ENCODE peak calls at places on chromosome 2, in ten cellular contexts. O is PC-9, H is colonic mucosa, C is endodermal cell, L is cardiac muscle cell, G is tibial nerve, R is neural progenitor cell, T is tibial artery, N is lower lobe of right lung, B is left ventricle myocardium inferior. J is an unnamed sample.

GRCh38 chr2:7593286-7593685 is 676.1 kb downstream of the RNF144A start:
- DNase-seq in T (no peak), O (no peak), B (no peak), G (no peak), R (no peak), H (no peak), L (no peak), C (no peak), N (no peak), J (no peak)

GRCh38 chr2:160932960-160933359 is 227.3 kb upstream of the TANK start:
- DNase-seq in O (peak; percentile 52), L (no peak), H (no peak), R (no peak), C (no peak), T (no peak), G (no peak), B (no peak), N (no peak), J (no peak)

GRCh38 chr2:233129351-233129978 is 69.3 kb downstream of the INPP5D start:
- DNase-seq in L (no peak), R (peak; percentile 60), C (peak; percentile 90), H (no peak), N (no peak), T (no peak), O (no peak), B (no peak), G (no peak), J (no peak)

GRCh38 chr2:96870631-96871255 is 863 bp upstream of the SEMA4C start:
- DNase-seq in C (no peak), L (peak; percentile 25), B (no peak), H (peak; percentile 75), T (peak; percentile 61), O (no peak), G (no peak), R (no peak), N (peak; percentile 75), J (no peak)

GRCh38 chr2:143482316-143482715 is 353.1 kb downstream of the ARHGAP15 start:
- DNase-seq in T (no peak), R (no peak), B (no peak), G (no peak), N (no peak), L (no peak), C (no peak), O (no peak), H (no peak), J (no peak)

GRCh38 chr2:17646096-17646554 is 105.6 kb downstream of the VSNL1 start:
- DNase-seq in R (peak; percentile 58), G (no peak), C (peak; percentile 72), O (peak; percentile 73), T (peak; percentile 60), L (peak; percentile 67), B (no peak), N (no peak), H (peak; percentile 87), J (peak; percentile 66)

GRCh38 chr2:112881217-112882000 is 29.6 kb upstream of the IL37 start:
- DNase-seq in N (peak; percentile 66), R (no peak), B (no peak), O (peak; percentile 65), G (no peak), C (no peak), L (no peak), H (no peak), T (no peak), J (no peak)

GRCh38 chr2:199940373-199940772 is 14.9 kb downstream of the TYW5 start:
- DNase-seq in R (peak; percentile 4), G (no peak), C (no peak), L (no peak), B (no peak), H (no peak), T (no peak), O (peak; percentile 49), N (no peak), J (no peak)

GRCh38 chr2:113754989-113755689 is 1.3 kb downstream of the SLC35F5 start:
- DNase-seq in N (no peak), L (peak; percentile 1), T (no peak), C (no peak), O (no peak), B (no peak), H (peak; percentile 32), G (no peak), R (no peak), J (no peak)

GRCh38 chr2:97267411-97268074 is 154.6 kb downstream of the ANKRD36 start:
- DNase-seq in B (no peak), R (peak; percentile 1), G (peak; percentile 12), O (peak; percentile 34), N (peak; percentile 24), T (peak; percentile 19), H (peak; percentile 18), L (no peak), C (peak; percentile 41), J (peak; percentile 59)

GRCh38 chr2:230268606-230269222 is 43.2 kb downstream of the SP140 start:
- DNase-seq in G (no peak), L (no peak), C (no peak), R (no peak), O (no peak), H (no peak), B (no peak), T (no peak), N (no peak), J (no peak)

GRCh38 chr2:241161646-241162281 is 11.5 kb downstream of the PPP1R7 start:
- DNase-seq in C (no peak), H (peak; percentile 52), G (peak; percentile 59), L (no peak), B (peak; percentile 80), R (no peak), N (peak; percentile 55), T (peak; percentile 86), O (no peak), J (peak; percentile 89)

GRCh38 chr2:150212722-150213171 is 274.7 kb downstream of the RND3 start:
- DNase-seq in T (no peak), O (no peak), B (no peak), G (no peak), C (no peak), N (no peak), R (no peak), H (no peak), L (no peak), J (no peak)

GRCh38 chr2:11213090-11213638 is 57.9 kb downstream of the SLC66A3 start:
- DNase-seq in C (no peak), G (no peak), N (no peak), O (no peak), H (no peak), L (no peak), T (no peak), R (no peak), B (no peak), J (no peak)

GRCh38 chr2:69119104-69119503 is 106.1 kb downstream of the ANTXR1 start:
- DNase-seq in N (no peak), H (no peak), T (no peak), O (no peak), C (peak; percentile 43), G (no peak), B (no peak), L (no peak), R (no peak), J (no peak)
- H3K4me1 ChIP-seq in N (no peaks in the 10 kb centered on the region), H (no peaks in the 10 kb centered on the region), T (peaks cover 93% of the 10 kb centered on the region), O (no peaks in the 10 kb centered on the region), C (no peaks in the 10 kb centered on the region), G (no peaks in the 10 kb centered on the region), B (peaks cover 36% of the 10 kb centered on the region), L (peaks cover 21% of the 10 kb centered on the region), R (no peaks in the 10 kb centered on the region), J (peaks cover 8% of the 10 kb centered on the region)

GRCh38 chr2:100982431-100982861 is 19.6 kb upstream of the RPL31 start:
- DNase-seq in R (peak; percentile 14), B (no peak), T (no peak), N (no peak), L (no peak), O (no peak), C (peak; percentile 61), G (no peak), H (no peak), J (no peak)
- TF ChIP-seq CTCF in R (no peak), B (no peak), T (no peak), N (no peak), L (no peak), O (no peak), C (no peak), G (no peak), H (no peak), J (no peak)

GRCh38 chr2:219253753-219254589 is at the start of gene TUBA4A:
- DNase-seq in L (peak; percentile 63), O (peak; percentile 65), G (peak; percentile 69), R (peak; percentile 86), N (peak; percentile 93), B (peak; percentile 86), H (peak; percentile 94), C (peak; percentile 93), T (peak; percentile 85), J (peak; percentile 88)
- H3K27ac ChIP-seq in L (no peak within 1 kb of the TSS), O (peak within 1 kb of the TSS; percentile 43), G (peak within 1 kb of the TSS; percentile 89), R (no peak within 1 kb of the TSS), N (peak within 1 kb of the TSS; percentile 85), B (peak within 1 kb of the TSS; percentile 87), H (peak within 1 kb of the TSS; percentile 81), C (no peak within 1 kb of the TSS), T (peak within 1 kb of the TSS; percentile 85), J (peak within 1 kb of the TSS; percentile 74)

GRCh38 chr2:68736086-68736485 is 1.5 kb downstream of the ARHGAP25 start:
- DNase-seq in H (no peak), R (no peak), G (no peak), T (no peak), C (no peak), B (no peak), N (no peak), O (no peak), L (no peak), J (no peak)

GRCh38 chr2:68734176-68734575 is 435 bp upstream of the ARHGAP25 start:
- DNase-seq in C (no peak), H (no peak), G (no peak), N (no peak), B (no peak), T (no peak), L (no peak), O (no peak), R (no peak), J (no peak)

GRCh38 chr2:68732533-68732932 is 2.1 kb upstream of the ARHGAP25 start:
- DNase-seq in O (no peak), G (no peak), B (no peak), L (no peak), T (no peak), C (no peak), H (no peak), N (no peak), R (no peak), J (no peak)

GRCh38 chr2:68733365-68733764 is 1.2 kb upstream of the ARHGAP25 start:
- DNase-seq in G (no peak), O (no peak), T (no peak), C (no peak), N (no peak), R (no peak), L (no peak), H (no peak), B (no peak), J (no peak)

DNA sequence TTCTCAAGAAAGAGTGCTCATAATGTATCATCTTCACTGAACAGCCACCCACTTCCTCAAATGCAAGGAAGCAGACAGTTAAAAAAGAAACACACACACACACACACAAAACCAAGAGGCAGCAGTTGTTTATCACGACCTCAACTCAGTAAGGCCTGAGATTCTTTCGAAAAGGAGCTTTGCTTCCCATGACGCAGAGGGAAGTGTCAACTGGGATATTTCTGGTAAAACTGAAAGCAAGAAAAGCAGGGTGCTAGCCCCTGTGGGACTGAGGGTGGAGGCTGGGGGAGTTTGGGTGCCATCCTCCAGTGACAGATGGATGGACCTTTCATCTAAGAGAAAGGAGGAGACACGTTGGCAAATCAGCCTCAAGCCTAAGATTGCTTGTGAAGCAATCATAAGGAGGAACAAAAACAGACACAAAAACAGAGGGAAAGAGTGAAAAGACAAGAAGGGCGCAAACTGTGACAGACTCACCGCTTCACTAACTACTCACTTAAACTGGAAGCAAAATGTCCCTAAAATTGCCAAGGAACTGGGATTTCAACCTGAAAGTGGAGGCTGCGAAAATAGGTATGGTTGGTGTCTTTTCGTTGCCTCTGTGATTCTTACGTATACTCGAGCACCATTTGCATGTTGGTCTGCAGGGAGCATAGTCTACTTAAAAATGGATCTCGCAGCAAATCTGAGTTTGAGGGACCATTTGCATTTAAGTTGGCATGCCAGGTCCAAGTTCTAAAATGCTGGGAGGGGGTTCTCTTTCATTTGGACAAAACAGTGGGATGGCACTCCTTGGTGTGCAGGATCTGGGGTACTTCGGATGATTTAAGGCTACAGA is at the start of gene ARHGAP25:
- DNase-seq in T (no peak), O (no peak), L (no peak), B (no peak), C (no peak), N (no peak), R (no peak), G (no peak), H (peak; percentile 19), J (no peak)
- H3K4me1 ChIP-seq in T (no peaks in the 10 kb centered on the region), O (no peaks in the 10 kb centered on the region), L (no peaks in the 10 kb centered on the region), B (no peaks in the 10 kb centered on the region), C (no peaks in the 10 kb centered on the region), N (peaks cover 31% of the 10 kb centered on the region), R (no peaks in the 10 kb centered on the region), G (no peaks in the 10 kb centered on the region), H (no peaks in the 10 kb centered on the region), J (no peaks in the 10 kb centered on the region)